ENCODE peak calls at places on chromosome 12, in five cellular contexts. One of them, this sample, is unnamed.

GRCh38 chr12:102543494-102543893 is 63.1 kb upstream of the IGF1 start:
- DNase-seq in NCI-H2029: no peak
- DNase-seq in hippocampal formation: no peak
- DNase-seq in ovary: no peak
- DNase-seq in activated T-helper 1 cell treated with anti-CD3 and anti-CD28 coated beads, Interleukin-2, amount 50 U/mL, for 16 hours: no peak
- DNase-seq in this sample: no peak

GRCh38 chr12:84148335-84148734 is 764.3 kb downstream of the SLC6A15 start:
- DNase-seq in NCI-H2029: no peak
- DNase-seq in hippocampal formation: no peak
- DNase-seq in ovary: no peak
- DNase-seq in activated T-helper 1 cell treated with anti-CD3 and anti-CD28 coated beads, Interleukin-2, amount 50 U/mL, for 16 hours: no peak
- DNase-seq in this sample: no peak

GRCh38 chr12:989751-990278 is 1.2 kb upstream of the ERC1 start:
- DNase-seq in NCI-H2029: no peak
- DNase-seq in hippocampal formation: peak
- DNase-seq in ovary: no peak
- DNase-seq in activated T-helper 1 cell treated with anti-CD3 and anti-CD28 coated beads, Interleukin-2, amount 50 U/mL, for 16 hours: no peak
- DNase-seq in this sample: no peak

GRCh38 chr12:92424338-92424737 is 278.5 kb upstream of the PLEKHG7 start:
- DNase-seq in NCI-H2029: no peak
- DNase-seq in hippocampal formation: no peak
- DNase-seq in ovary: no peak
- DNase-seq in activated T-helper 1 cell treated with anti-CD3 and anti-CD28 coated beads, Interleukin-2, amount 50 U/mL, for 16 hours: no peak
- DNase-seq in this sample: no peak

GRCh38 chr12:45726594-45727300 is 2.8 kb upstream of the ARID2 start:
- DNase-seq in NCI-H2029: peak
- DNase-seq in hippocampal formation: peak
- DNase-seq in ovary: peak
- DNase-seq in activated T-helper 1 cell treated with anti-CD3 and anti-CD28 coated beads, Interleukin-2, amount 50 U/mL, for 16 hours: peak
- DNase-seq in this sample: peak

GRCh38 chr12:132606466-132606865 is 3.9 kb downstream of the LRCOL1 start:
- DNase-seq in NCI-H2029: no peak
- DNase-seq in hippocampal formation: no peak
- DNase-seq in ovary: no peak
- DNase-seq in activated T-helper 1 cell treated with anti-CD3 and anti-CD28 coated beads, Interleukin-2, amount 50 U/mL, for 16 hours: no peak
- DNase-seq in this sample: no peak

GRCh38 chr12:54304187-54304810 is 3.5 kb upstream of the NFE2 start:
- DNase-seq in NCI-H2029: no peak
- DNase-seq in hippocampal formation: no peak
- DNase-seq in ovary: no peak
- DNase-seq in activated T-helper 1 cell treated with anti-CD3 and anti-CD28 coated beads, Interleukin-2, amount 50 U/mL, for 16 hours: no peak
- DNase-seq in this sample: no peak

GRCh38 chr12:122402264-122402663 is 20.2 kb downstream of the CLIP1 start:
- DNase-seq in NCI-H2029: no peak
- DNase-seq in hippocampal formation: no peak
- DNase-seq in ovary: no peak
- DNase-seq in activated T-helper 1 cell treated with anti-CD3 and anti-CD28 coated beads, Interleukin-2, amount 50 U/mL, for 16 hours: no peak
- DNase-seq in this sample: no peak

GRCh38 chr12:47419500-47419899 is 286.3 kb downstream of the RPAP3 start:
- DNase-seq in NCI-H2029: no peak
- DNase-seq in hippocampal formation: no peak
- DNase-seq in ovary: no peak
- DNase-seq in activated T-helper 1 cell treated with anti-CD3 and anti-CD28 coated beads, Interleukin-2, amount 50 U/mL, for 16 hours: no peak
- DNase-seq in this sample: no peak

GRCh38 chr12:89073027-89073398 is 279.3 kb downstream of the DUSP6 start:
- DNase-seq in NCI-H2029: peak
- DNase-seq in hippocampal formation: no peak
- DNase-seq in ovary: no peak
- DNase-seq in activated T-helper 1 cell treated with anti-CD3 and anti-CD28 coated beads, Interleukin-2, amount 50 U/mL, for 16 hours: no peak
- DNase-seq in this sample: no peak

GRCh38 chr12:39275846-39276245 is 167.1 kb downstream of the KIF21A start:
- DNase-seq in NCI-H2029: no peak
- DNase-seq in hippocampal formation: no peak
- DNase-seq in ovary: no peak
- DNase-seq in activated T-helper 1 cell treated with anti-CD3 and anti-CD28 coated beads, Interleukin-2, amount 50 U/mL, for 16 hours: no peak
- DNase-seq in this sample: no peak

GRCh38 chr12:112148031-112148513 is 22.7 kb downstream of the TRAFD1 start:
- DNase-seq in NCI-H2029: peak
- DNase-seq in hippocampal formation: no peak
- DNase-seq in ovary: no peak
- DNase-seq in activated T-helper 1 cell treated with anti-CD3 and anti-CD28 coated beads, Interleukin-2, amount 50 U/mL, for 16 hours: no peak
- DNase-seq in this sample: no peak

GRCh38 chr12:76277480-76277879 is 70.7 kb downstream of the BBS10 start:
- DNase-seq in NCI-H2029: no peak
- DNase-seq in hippocampal formation: no peak
- DNase-seq in ovary: no peak
- DNase-seq in activated T-helper 1 cell treated with anti-CD3 and anti-CD28 coated beads, Interleukin-2, amount 50 U/mL, for 16 hours: no peak
- DNase-seq in this sample: no peak

GRCh38 chr12:82479511-82479910 is 121.2 kb downstream of the METTL25 start:
- DNase-seq in NCI-H2029: no peak
- DNase-seq in hippocampal formation: no peak
- DNase-seq in ovary: no peak
- DNase-seq in activated T-helper 1 cell treated with anti-CD3 and anti-CD28 coated beads, Interleukin-2, amount 50 U/mL, for 16 hours: no peak
- DNase-seq in this sample: no peak

GRCh38 chr12:107775093-107775721 is 703 bp downstream of the ASCL4 start:
- DNase-seq in NCI-H2029: no peak
- DNase-seq in hippocampal formation: no peak
- DNase-seq in ovary: no peak
- DNase-seq in activated T-helper 1 cell treated with anti-CD3 and anti-CD28 coated beads, Interleukin-2, amount 50 U/mL, for 16 hours: no peak
- DNase-seq in this sample: no peak

GRCh38 chr12:47945341-47945728 is 18.1 kb upstream of the TMEM106C start:
- DNase-seq in NCI-H2029: no peak
- DNase-seq in hippocampal formation: no peak
- DNase-seq in ovary: no peak
- DNase-seq in activated T-helper 1 cell treated with anti-CD3 and anti-CD28 coated beads, Interleukin-2, amount 50 U/mL, for 16 hours: no peak
- DNase-seq in this sample: no peak

GRCh38 chr12:75837700-75838099 is 193.9 kb downstream of the PHLDA1 start:
- DNase-seq in NCI-H2029: no peak
- DNase-seq in hippocampal formation: no peak
- DNase-seq in ovary: no peak
- DNase-seq in activated T-helper 1 cell treated with anti-CD3 and anti-CD28 coated beads, Interleukin-2, amount 50 U/mL, for 16 hours: no peak
- DNase-seq in this sample: no peak

GRCh38 chr12:11765817-11766794 is 116.6 kb downstream of the ETV6 start:
- DNase-seq in NCI-H2029: no peak
- DNase-seq in hippocampal formation: peak
- DNase-seq in ovary: no peak
- DNase-seq in activated T-helper 1 cell treated with anti-CD3 and anti-CD28 coated beads, Interleukin-2, amount 50 U/mL, for 16 hours: peak
- DNase-seq in this sample: peak

GRCh38 chr12:1529862-1530591 is 64.4 kb downstream of the FBXL14 start:
- DNase-seq in NCI-H2029: no peak
- DNase-seq in hippocampal formation: no peak
- DNase-seq in ovary: peak
- DNase-seq in activated T-helper 1 cell treated with anti-CD3 and anti-CD28 coated beads, Interleukin-2, amount 50 U/mL, for 16 hours: no peak
- DNase-seq in this sample: no peak

GRCh38 chr12:51395283-51396230 is 4.4 kb upstream of the GALNT6 start:
- DNase-seq in NCI-H2029: no peak
- DNase-seq in hippocampal formation: no peak
- DNase-seq in ovary: no peak
- DNase-seq in activated T-helper 1 cell treated with anti-CD3 and anti-CD28 coated beads, Interleukin-2, amount 50 U/mL, for 16 hours: no peak
- DNase-seq in this sample: no peak

GRCh38 chr12:7197846-7198245 is 8.4 kb downstream of the PEX5 start:
- DNase-seq in NCI-H2029: no peak
- DNase-seq in hippocampal formation: no peak
- DNase-seq in ovary: no peak
- DNase-seq in activated T-helper 1 cell treated with anti-CD3 and anti-CD28 coated beads, Interleukin-2, amount 50 U/mL, for 16 hours: no peak
- DNase-seq in this sample: no peak

GRCh38 chr12:94141004-94141764 is 7.2 kb upstream of the PLXNC1 start:
- DNase-seq in NCI-H2029: no peak
- DNase-seq in hippocampal formation: no peak
- DNase-seq in ovary: no peak
- DNase-seq in activated T-helper 1 cell treated with anti-CD3 and anti-CD28 coated beads, Interleukin-2, amount 50 U/mL, for 16 hours: no peak
- DNase-seq in this sample: no peak

GRCh38 chr12:100399095-100399494 is 42.2 kb downstream of the SLC17A8 start:
- DNase-seq in NCI-H2029: no peak
- DNase-seq in hippocampal formation: no peak
- DNase-seq in ovary: no peak
- DNase-seq in activated T-helper 1 cell treated with anti-CD3 and anti-CD28 coated beads, Interleukin-2, amount 50 U/mL, for 16 hours: no peak
- DNase-seq in this sample: no peak

GRCh38 chr12:89861086-89861485 is 152.4 kb upstream of the ATP2B1 start:
- DNase-seq in NCI-H2029: no peak
- DNase-seq in hippocampal formation: no peak
- DNase-seq in ovary: no peak
- DNase-seq in activated T-helper 1 cell treated with anti-CD3 and anti-CD28 coated beads, Interleukin-2, amount 50 U/mL, for 16 hours: no peak
- DNase-seq in this sample: no peak

This sample was measured in nucleus accumbens.